ENCODE peak calls at places on chromosomes 4 and X, in nine cellular contexts. L is CD4-positive, alpha-beta T cell; G is H7; V is stimulated activated CD4-positive, alpha-beta T cell treated with anti-CD3 and anti-CD28 coated beads, Interleukin-2, amount 100 ng/mL, for 4 hours; H is T-helper 2 cell; I is RPMI8226; Z is activated CD8-positive, alpha-beta memory T cell treated with anti-CD3 and anti-CD28 coated beads for 1 hour; E is HT1080; F is activated T-helper 1 cell treated with anti-CD3 and anti-CD28 coated beads, Interleukin-12 subunit alpha, Interleukin-12 subunit beta, Interleukin-2, Interleukin-4 antibody, amounts not matched to agents 30 ng/mL and 10 ng/mL and 1 ng/mL, durations not matched to agents 14 hours and 24 hours and 36 hours. W is an unnamed sample.

GRCh38 chrX:291411-291901 is 10.3 kb downstream of the PLCXD1 start:
- DNase-seq in L (no peak), G (peak; percentile 13), V (no peak), H (no peak), I (no peak), Z (no peak), E (no peak), F (no peak), W (no peak)

GRCh38 chr4:25350561-25350960 is 26.5 kb upstream of the ANAPC4 start:
- DNase-seq in L (no peak), G (no peak), V (no peak), H (no peak), I (no peak), Z (no peak), E (peak; percentile 7), F (no peak), W (no peak)

GRCh38 chr4:7857238-7857701 is 82.4 kb downstream of the AFAP1 start:
- DNase-seq in L (no peak), G (no peak), V (no peak), H (peak; percentile 40), I (no peak), Z (no peak), E (no peak), F (no peak), W (peak; percentile 94)

GRCh38 chr4:47662975-47663374 is 174.9 kb downstream of the CORIN start:
- DNase-seq in L (no peak), G (peak; percentile 10), V (no peak), H (peak; percentile 30), I (peak; percentile 5), Z (no peak), E (peak; percentile 17), F (no peak), W (no peak)

GRCh38 chr4:115723621-115724020 is 610.2 kb upstream of the NDST4 start:
- DNase-seq in L (no peak), G (no peak), V (no peak), H (no peak), I (no peak), Z (no peak), E (no peak), F (no peak), W (no peak)

GRCh38 chr4:71602271-71602890 is 181.5 kb downstream of the GC start:
- DNase-seq in L (no peak), G (no peak), V (no peak), H (no peak), I (no peak), Z (no peak), E (peak; percentile 89), F (no peak), W (peak; percentile 55)

GRCh38 chrX:154546354-154547244 is at the start of gene G6PD:
- DNase-seq in L (peak; percentile 78), G (peak; percentile 99), V (peak; percentile 70), H (peak; percentile 85), I (peak; percentile 83), Z (peak; percentile 74), E (no peak), F (peak; percentile 74), W (no peak)

GRCh38 chr4:685681-686218 is 3.2 kb downstream of the SLC49A3 start:
- DNase-seq in L (no peak), G (no peak), V (no peak), H (no peak), I (no peak), Z (no peak), E (no peak), F (no peak), W (no peak)

GRCh38 chr4:55396305-55397023 is 707 bp downstream of the TMEM165 start:
- DNase-seq in L (peak; percentile 22), G (peak; percentile 79), V (no peak), H (peak; percentile 42), I (peak; percentile 26), Z (peak; percentile 23), E (peak; percentile 45), F (no peak), W (no peak)

GRCh38 chr4:76055005-76055404 is 19.1 kb upstream of the CXCL11 start:
- DNase-seq in L (no peak), G (no peak), V (no peak), H (peak; percentile 81), I (peak; percentile 56), Z (no peak), E (no peak), F (peak; percentile 9), W (no peak)

GRCh38 chr4:133320576-133321170 is 171.6 kb downstream of the PCDH10 start:
- DNase-seq in L (no peak), G (peak; percentile 6), V (no peak), H (peak; percentile 12), I (peak; percentile 18), Z (no peak), E (peak; percentile 38), F (no peak), W (peak; percentile 3)

GRCh38 chr4:10682397-10682796 is 2.2 kb downstream of the CLNK start:
- DNase-seq in L (no peak), G (no peak), V (no peak), H (no peak), I (no peak), Z (no peak), E (no peak), F (no peak), W (no peak)

W was measured in non-pigmented ciliary epithelial cell.